ENCODE peak calls at places on chromosomes 1 and 21, in ten cellular contexts. I is NCI-H82, X is left cardiac atrium, Z is activated T-helper 1 cell treated with Interleukin-2 at 50 U/mL for 16 hours, V is Daoy, G is SK-MEL-5, U is M059J, A is DMS79, H is AG08395, R is EL. P is an unnamed sample.

GRCh38 chr1:78839704-78840277 is 166.7 kb downstream of the ADGRL4 start:
- DNase-seq in I (peak), X (no peak), Z (no peak), V (peak), G (peak), U (peak), A (no peak), H (peak), R (peak), P (peak)

GRCh38 chr1:202571719-202572339 is 138.4 kb downstream of the SYT2 start:
- DNase-seq in I (peak), X (no peak), Z (no peak), V (no peak), G (peak), U (no peak), A (no peak), H (peak), R (peak), P (peak)

GRCh38 chr1:240998441-240999015 is 358.5 kb downstream of the RGS7 start:
- DNase-seq in I (no peak), X (no peak), Z (no peak), V (peak), G (no peak), U (no peak), A (no peak), H (no peak), R (no peak), P (no peak)

GRCh38 chr1:190608282-190608681 is 130.6 kb upstream of the BRINP3 start:
- DNase-seq in I (peak), X (no peak), Z (no peak), V (peak), G (no peak), U (no peak), A (no peak), H (no peak), R (no peak), P (no peak)

GRCh38 chr1:109659145-109659544 is 3.2 kb downstream of the GSTM4 start:
- DNase-seq in I (no peak), X (no peak), Z (no peak), V (peak), G (no peak), U (peak), A (no peak), H (no peak), R (no peak), P (no peak)

GRCh38 chr1:28983509-28984310 is 69.3 kb downstream of the EPB41 start:
- DNase-seq in I (no peak), X (peak), Z (no peak), V (no peak), G (peak), U (peak), A (no peak), H (no peak), R (no peak), P (no peak)

GRCh38 chr1:6002714-6003501 is 10.7 kb upstream of the NPHP4 start:
- DNase-seq in I (peak), X (peak), Z (no peak), V (no peak), G (no peak), U (no peak), A (peak), H (no peak), R (no peak), P (peak)

GRCh38 chr1:64246294-64246917 is 43.0 kb downstream of the UBE2U start:
- DNase-seq in I (peak), X (no peak), Z (no peak), V (no peak), G (peak), U (peak), A (peak), H (peak), R (peak), P (no peak)

GRCh38 chr1:6783956-6784559 is 1.2 kb upstream of the CAMTA1 start:
- DNase-seq in I (no peak), X (no peak), Z (no peak), V (no peak), G (no peak), U (no peak), A (no peak), H (no peak), R (no peak), P (no peak)

GRCh38 chr1:197481101-197481500 is 213.0 kb downstream of the CRB1 start:
- DNase-seq in I (no peak), X (no peak), Z (no peak), V (peak), G (no peak), U (peak), A (no peak), H (peak), R (peak), P (no peak)

GRCh38 chr1:107499139-107499744 is 358.4 kb downstream of the NTNG1 start:
- DNase-seq in I (no peak), X (no peak), Z (no peak), V (no peak), G (no peak), U (no peak), A (no peak), H (no peak), R (no peak), P (no peak)

GRCh38 chr1:210129092-210129491 is 103.5 kb upstream of the SERTAD4 start:
- DNase-seq in I (no peak), X (no peak), Z (no peak), V (no peak), G (no peak), U (no peak), A (no peak), H (no peak), R (no peak), P (no peak)

GRCh38 chr21:46188226-46189212 is 4.3 kb upstream of the SPATC1L start:
- DNase-seq in I (peak), X (peak), Z (no peak), V (peak), G (peak), U (peak), A (no peak), H (peak), R (peak), P (peak)

GRCh38 chr1:119083479-119083878 is 57.0 kb downstream of the WARS2 start:
- DNase-seq in I (no peak), X (no peak), Z (no peak), V (no peak), G (no peak), U (no peak), A (no peak), H (no peak), R (no peak), P (no peak)

GRCh38 chr1:112618721-112619517 is at the start of gene ST7L:
- DNase-seq in I (peak), X (peak), Z (peak), V (peak), G (peak), U (peak), A (peak), H (peak), R (peak), P (peak)

GRCh38 chr1:28027238-28027637 is 61.2 kb downstream of the EYA3 start:
- DNase-seq in I (peak), X (no peak), Z (no peak), V (no peak), G (no peak), U (no peak), A (no peak), H (no peak), R (no peak), P (no peak)

GRCh38 chr1:30930631-30931173 is 22.1 kb upstream of the SDC3 start:
- DNase-seq in I (peak), X (no peak), Z (no peak), V (no peak), G (no peak), U (no peak), A (no peak), H (no peak), R (no peak), P (no peak)

GRCh38 chr1:180857947-180858768 is 54.5 kb upstream of the KIAA1614 start:
- DNase-seq in I (no peak), X (no peak), Z (no peak), V (no peak), G (no peak), U (peak), A (no peak), H (no peak), R (peak), P (no peak)

P was measured in WERI-Rb-1.